ENCODE peak calls at places on chromosomes 12 and 14, in seven cellular contexts. Q is cardiac muscle cell, X is H9, D is Peyer's patch, R is stomach, V is MM.1S, Z is heart left ventricle. F is an unnamed sample.

GRCh38 chr12:50110762-50111416 is 1.1 kb upstream of the COX14 start:
- DNase-seq in R (peak; percentile 78), Q (no peak), D (peak; percentile 73), V (peak; percentile 92), Z (peak; percentile 92), X (peak; percentile 86), F (peak; percentile 60)

GRCh38 chr12:19893514-19893913 is 454.2 kb downstream of the AEBP2 start:
- DNase-seq in Q (peak; percentile 79), V (peak; percentile 58), Z (no peak), X (no peak), R (no peak), D (no peak), F (peak; percentile 58)

GRCh38 chr14:91872517-91873470 is 5.5 kb upstream of the TC2N start:
- DNase-seq in Q (peak; percentile 91), R (peak; percentile 94), D (peak; percentile 60), X (no peak), V (no peak), Z (peak; percentile 75), F (peak; percentile 49)

GRCh38 chr12:107264667-107265066 is 171.3 kb upstream of the CRY1 start:
- DNase-seq in X (no peak), Q (no peak), D (no peak), Z (no peak), V (no peak), R (no peak), F (no peak)

GRCh38 chr12:22562187-22563028 is 18.1 kb upstream of the C2CD5 start:
- DNase-seq in V (peak; percentile 19), X (no peak), R (no peak), D (no peak), Z (no peak), Q (no peak), F (no peak)

GRCh38 chr12:62724947-62725447 is 210.0 kb downstream of the PPM1H start:
- DNase-seq in R (peak; percentile 67), Q (peak; percentile 98), X (peak; percentile 88), D (no peak), V (no peak), Z (no peak), F (peak; percentile 99)

GRCh38 chr12:112196476-112196875 is 71.1 kb downstream of the TRAFD1 start:
- DNase-seq in Q (no peak), X (no peak), V (no peak), Z (no peak), D (no peak), R (no peak), F (no peak)

GRCh38 chr12:33926095-33926494 is 96.2 kb upstream of the ALG10 start:
- DNase-seq in V (no peak), D (no peak), X (no peak), R (no peak), Q (no peak), Z (no peak), F (no peak)

GRCh38 chr14:36662543-36663403 is 1.1 kb downstream of the PAX9 start:
- DNase-seq in Z (no peak), D (no peak), R (no peak), X (peak; percentile 59), V (no peak), Q (no peak), F (peak; percentile 68)

GRCh38 chr14:68841030-68841809 is 48.4 kb upstream of the ZFP36L1 start:
- DNase-seq in R (no peak), X (no peak), V (no peak), Z (no peak), Q (peak; percentile 39), D (no peak), F (peak; percentile 60)

GRCh38 chr14:86961106-86961716 is 1031.8 kb downstream of the GALC start:
- DNase-seq in X (peak; percentile 40), R (no peak), V (peak; percentile 7), Q (no peak), Z (no peak), D (no peak), F (peak; percentile 39)

GRCh38 chr12:43306066-43306465 is 245.9 kb downstream of the ADAMTS20 start:
- DNase-seq in V (no peak), R (no peak), D (no peak), X (no peak), Q (peak; percentile 90), Z (no peak), F (peak; percentile 96)

GRCh38 chr12:69610126-69610525 is 581 bp downstream of the LRRC10 start:
- DNase-seq in Z (no peak), V (no peak), Q (no peak), D (no peak), R (no peak), X (no peak), F (no peak)

GRCh38 chr14:82911930-82912329 is 1378.3 kb upstream of the SEL1L start:
- DNase-seq in X (no peak), V (no peak), R (no peak), Z (no peak), Q (no peak), D (no peak), F (no peak)

DNA sequence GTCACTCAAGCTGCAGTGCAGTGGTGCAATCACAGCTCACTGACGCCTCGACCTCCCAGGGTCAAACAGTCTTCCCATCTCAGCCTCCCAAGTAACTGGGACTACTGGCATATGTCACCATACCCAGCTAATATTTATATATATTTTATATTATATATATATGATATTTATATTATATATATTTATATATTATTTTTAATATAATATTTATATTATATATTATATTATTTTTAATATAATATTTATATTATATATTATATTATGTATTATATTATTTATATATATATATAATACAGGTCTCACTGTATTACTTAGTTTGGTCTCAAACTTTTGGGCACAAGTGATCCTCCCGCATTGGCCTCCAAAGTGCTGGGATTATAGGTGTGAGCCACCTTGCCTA is 9.4 kb downstream of the ZNF84 start:
- DNase-seq in V (no peak), Q (no peak), Z (no peak), X (no peak), R (no peak), D (no peak), F (no peak)
- H3K9me3 ChIP-seq in V (no peaks in the 10 kb centered on the region), Q (peaks cover 11% of the 10 kb centered on the region), Z (peaks cover 100% of the 10 kb centered on the region), X (peaks cover 98% of the 10 kb centered on the region), R (peaks cover 86% of the 10 kb centered on the region), D (peaks cover 65% of the 10 kb centered on the region), F (peaks cover 21% of the 10 kb centered on the region)

GRCh38 chr14:28896337-28896736 is 129.8 kb downstream of the FOXG1 start:
- DNase-seq in R (no peak), D (no peak), Q (no peak), X (no peak), V (no peak), Z (no peak), F (no peak)
- H3K9me3 ChIP-seq in R (no peaks in the 10 kb centered on the region), D (no peaks in the 10 kb centered on the region), Q (no peaks in the 10 kb centered on the region), X (no peaks in the 10 kb centered on the region), V (no peaks in the 10 kb centered on the region), Z (no peaks in the 10 kb centered on the region), F (no peaks in the 10 kb centered on the region)

GRCh38 chr14:104712881-104713734 is 10.9 kb upstream of the ADSS1 start:
- DNase-seq in X (no peak), Q (no peak), V (no peak), Z (no peak), R (no peak), D (no peak), F (no peak)
- H3K9me3 ChIP-seq in X (no peaks in the 10 kb centered on the region), Q (no peaks in the 10 kb centered on the region), V (no peaks in the 10 kb centered on the region), Z (no peaks in the 10 kb centered on the region), R (no peaks in the 10 kb centered on the region), D (no peaks in the 10 kb centered on the region), F (no peaks in the 10 kb centered on the region)

GRCh38 chr14:67572608-67573007 is 27.5 kb downstream of the PIGH start:
- DNase-seq in X (no peak), V (no peak), R (no peak), Z (no peak), D (no peak), Q (no peak), F (no peak)
- H3K9me3 ChIP-seq in X (no peaks in the 10 kb centered on the region), V (no peaks in the 10 kb centered on the region), R (no peaks in the 10 kb centered on the region), Z (no peaks in the 10 kb centered on the region), D (no peaks in the 10 kb centered on the region), Q (no peaks in the 10 kb centered on the region), F (no peaks in the 10 kb centered on the region)

DNA sequence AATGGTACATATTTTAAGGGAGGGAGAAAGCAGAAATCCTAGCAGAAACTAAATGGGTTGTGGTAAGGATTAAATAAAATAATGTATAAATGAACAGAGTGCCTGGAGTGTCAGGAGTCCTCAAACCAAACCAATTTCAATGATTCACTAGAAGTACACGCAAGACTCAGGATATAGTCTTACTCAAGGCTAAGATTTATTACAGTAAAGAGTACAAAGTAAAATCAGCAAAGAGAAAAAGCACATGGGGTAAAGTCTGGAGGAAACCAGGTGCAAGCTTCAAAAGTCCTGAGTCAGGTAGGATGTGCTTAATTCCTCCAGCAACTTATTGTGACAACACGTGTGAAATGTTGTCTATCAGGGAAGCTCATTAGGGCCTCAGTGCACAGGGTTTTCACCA is 105.8 kb upstream of the NAP1L1 start:
- DNase-seq in R (no peak), D (no peak), Q (no peak), V (peak; percentile 32), X (no peak), Z (no peak), F (no peak)
- H3K9me3 ChIP-seq in R (no peaks in the 10 kb centered on the region), D (no peaks in the 10 kb centered on the region), Q (no peaks in the 10 kb centered on the region), V (no peaks in the 10 kb centered on the region), X (no peaks in the 10 kb centered on the region), Z (no peaks in the 10 kb centered on the region), F (no peaks in the 10 kb centered on the region)

DNA sequence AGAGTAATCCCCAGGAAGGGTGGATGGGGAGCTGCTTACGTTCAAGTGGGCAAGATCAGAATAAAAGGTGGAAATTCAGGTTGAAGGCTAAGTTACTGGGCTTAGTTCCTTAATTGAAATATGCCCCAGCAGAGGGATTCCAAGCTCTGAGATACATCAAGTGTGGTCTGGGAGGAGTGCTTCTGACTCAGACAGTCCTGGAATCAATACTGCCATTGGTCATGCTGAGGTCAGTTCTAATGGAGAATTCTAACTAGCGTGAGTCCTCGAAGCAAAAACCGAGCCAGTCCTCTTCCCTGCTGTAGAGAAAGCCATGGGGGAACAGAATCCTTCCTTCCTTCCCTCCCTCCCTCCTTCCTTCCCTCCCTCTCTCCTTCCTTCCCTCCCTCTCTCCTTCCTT is 39.9 kb downstream of the NOS1 start:
- DNase-seq in V (no peak), D (no peak), Q (no peak), Z (no peak), X (no peak), R (no peak), F (peak; percentile 30)
- H3K9me3 ChIP-seq in V (no peaks in the 10 kb centered on the region), D (no peaks in the 10 kb centered on the region), Q (no peaks in the 10 kb centered on the region), Z (peaks cover 4% of the 10 kb centered on the region), X (no peaks in the 10 kb centered on the region), R (no peaks in the 10 kb centered on the region), F (no peaks in the 10 kb centered on the region)

DNA sequence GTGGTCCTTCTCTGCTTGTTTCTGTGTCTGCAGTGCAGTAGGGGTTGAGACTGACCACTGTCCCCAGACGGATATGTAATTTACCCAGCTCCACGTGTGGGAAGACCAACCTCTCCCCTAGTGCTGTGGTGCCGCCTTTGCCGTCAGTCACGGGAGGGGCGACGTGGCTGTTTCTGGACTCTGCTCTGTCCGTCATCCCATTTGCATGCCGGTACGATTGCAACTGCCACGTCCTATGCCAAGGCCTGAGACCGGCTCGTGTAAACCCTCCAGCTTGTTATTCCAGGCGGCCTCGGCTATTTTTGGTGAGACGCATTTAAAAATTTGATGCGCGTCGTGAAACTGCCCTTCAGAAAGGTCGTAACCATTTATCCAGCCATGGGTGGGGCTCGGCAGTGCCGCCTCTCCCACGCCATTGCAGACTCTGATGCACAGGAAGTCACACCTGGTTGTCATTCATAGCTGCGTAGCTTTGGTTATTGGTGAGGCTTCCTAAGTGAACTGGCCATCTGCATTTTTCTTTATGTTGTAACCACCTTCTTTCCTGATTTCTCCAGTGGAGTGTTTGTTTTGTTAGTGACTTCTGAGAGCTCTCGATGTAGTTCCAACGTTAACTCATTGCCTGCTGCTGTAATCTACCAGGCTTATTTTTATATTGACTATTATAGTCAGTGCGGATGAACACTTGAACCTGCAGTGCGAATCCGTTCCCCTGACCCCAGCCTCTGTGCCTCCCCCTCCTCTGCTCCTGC is 75.1 kb downstream of the ADGRD1 start:
- DNase-seq in V (no peak), R (no peak), Q (no peak), Z (no peak), D (no peak), X (no peak), F (no peak)
- H3K9me3 ChIP-seq in V (no peaks in the 10 kb centered on the region), R (no peaks in the 10 kb centered on the region), Q (no peaks in the 10 kb centered on the region), Z (no peaks in the 10 kb centered on the region), D (no peaks in the 10 kb centered on the region), X (no peaks in the 10 kb centered on the region), F (no peaks in the 10 kb centered on the region)

GRCh38 chr12:92905811-92906554 is 23.1 kb downstream of the EEA1 start:
- DNase-seq in X (no peak), D (no peak), R (no peak), Z (no peak), V (no peak), Q (no peak), F (no peak)
- H3K9me3 ChIP-seq in X (no peaks in the 10 kb centered on the region), D (no peaks in the 10 kb centered on the region), R (no peaks in the 10 kb centered on the region), Z (peaks cover 10% of the 10 kb centered on the region), V (no peaks in the 10 kb centered on the region), Q (no peaks in the 10 kb centered on the region), F (no peaks in the 10 kb centered on the region)

F was measured in GM23248.